ENCODE peak calls at places on chromosomes 13 and 19, in six cellular contexts. I is pancreas, S is body of pancreas, V is HCT116, D is ascending aorta, W is left ventricle myocardium inferior. N is an unnamed sample. For H3K4me1, the result is how much of the 10 kb centered on the place peaks cover.

GRCh38 chr13:46386996-46387851 is at the start of gene RUBCNL:
- DNase-seq in I (peak), V (peak), S (peak), W (peak), D (no peak), N (no peak)

GRCh38 chr19:13475044-13475443 is 31.2 kb downstream of the CACNA1A start:
- DNase-seq in I (no peak), W (no peak), V (no peak), S (no peak), D (no peak), N (no peak)

GRCh38 chr13:98325724-98326123 is 148.7 kb upstream of the RNF113B start:
- DNase-seq in W (no peak), D (no peak), V (no peak), I (no peak), S (no peak), N (no peak)

GRCh38 chr19:5578094-5578846 is 10.5 kb upstream of the TINCR start:
- DNase-seq in D (no peak), V (no peak), W (peak), I (peak), S (peak), N (peak)

GRCh38 chr13:101360525-101360924 is 55.8 kb downstream of the NALCN start:
- DNase-seq in I (no peak), D (no peak), V (no peak), W (no peak), S (no peak), N (no peak)

GRCh38 chr19:29614046-29614445 is 8.0 kb downstream of the POP4 start:
- DNase-seq in V (no peak), S (no peak), I (no peak), W (no peak), D (no peak), N (no peak)

GRCh38 chr19:12112701-12113100 is 27.4 kb downstream of the ZNF20 start:
- DNase-seq in V (no peak), S (no peak), I (no peak), D (no peak), W (no peak), N (no peak)

GRCh38 chr13:22262328-22262920 is 591.6 kb downstream of the FGF9 start:
- DNase-seq in D (no peak), I (no peak), S (no peak), W (no peak), V (no peak), N (no peak)

GRCh38 chr19:7337380-7338194 is 11.2 kb upstream of the ARHGEF18 start:
- DNase-seq in I (no peak), D (no peak), S (peak), V (no peak), W (no peak), N (no peak)

GRCh38 chr13:23570099-23570926 is at the start of gene TNFRSF19:
- DNase-seq in D (no peak), I (no peak), S (peak), V (no peak), W (peak), N (no peak)

GRCh38 chr13:40506592-40507446 is 159.6 kb downstream of the FOXO1 start:
- DNase-seq in V (no peak), W (no peak), D (no peak), S (no peak), I (no peak), N (no peak)

GRCh38 chr13:39451860-39452301 is 151.1 kb downstream of the LHFPL6 start:
- DNase-seq in S (peak), I (peak), D (no peak), W (peak), V (no peak), N (no peak)

GRCh38 chr13:33634526-33635111 is 183.3 kb upstream of the RFC3 start:
- DNase-seq in S (no peak), D (no peak), I (no peak), W (no peak), V (no peak), N (no peak)

GRCh38 chr19:1161716-1162115 is 12.4 kb downstream of the SBNO2 start:
- DNase-seq in I (no peak), S (peak), D (no peak), W (no peak), V (no peak), N (peak)

GRCh38 chr19:41807176-41807575 is 10.8 kb downstream of the CEACAM3 start:
- DNase-seq in D (no peak), S (no peak), W (no peak), V (no peak), I (no peak), N (no peak)

GRCh38 chr13:20359335-20359734 is 127.2 kb upstream of the GJB6 start:
- DNase-seq in I (no peak), S (no peak), D (no peak), V (peak), W (no peak), N (peak)

GRCh38 chr19:37932985-37933953 is 26.3 kb downstream of the SIPA1L3 start:
- DNase-seq in V (no peak), D (no peak), S (peak), I (peak), W (peak), N (peak)

GRCh38 chr13:66665991-66666390 is 564.1 kb downstream of the PCDH9 start:
- DNase-seq in D (no peak), I (no peak), V (no peak), S (peak), W (peak), N (no peak)

GRCh38 chr13:64640002-64640401 is 2590.1 kb downstream of the PCDH9 start:
- DNase-seq in W (no peak), I (no peak), S (no peak), D (no peak), V (no peak), N (no peak)

GRCh38 chr19:2261438-2262172 is 5.4 kb upstream of the JSRP1 start:
- DNase-seq in D (no peak), I (no peak), W (no peak), V (peak), S (peak), N (no peak)

GRCh38 chr19:11766597-11767591 is at the start of gene ZNF441:
- DNase-seq in V (peak), W (peak), D (peak), S (peak), I (peak), N (peak)

GRCh38 chr13:27053902-27054595 is 117.6 kb downstream of the USP12 start:
- DNase-seq in D (no peak), W (no peak), I (no peak), V (peak), S (no peak), N (peak)

GRCh38 chr19:29514525-29515232 is 11.1 kb upstream of the VSTM2B start:
- DNase-seq in I (no peak), S (no peak), D (no peak), W (no peak), V (no peak), N (no peak)

GRCh38 chr13:111449041-111449440 is 128.6 kb downstream of the TEX29 start:
- DNase-seq in W (no peak), S (no peak), I (no peak), D (no peak), V (no peak), N (no peak)

GRCh38 chr19:29170554-29170953 is 42.4 kb downstream of the UQCRFS1 start:
- DNase-seq in D (no peak), W (no peak), I (no peak), V (no peak), S (no peak), N (no peak)

GRCh38 chr13:111114362-111115050 is 604 bp upstream of the ARHGEF7 start:
- DNase-seq in W (peak), S (peak), V (no peak), D (no peak), I (no peak), N (no peak)

GRCh38 chr13:110774490-110774889 is 61.0 kb downstream of the ING1 start:
- DNase-seq in S (no peak), I (no peak), W (no peak), V (no peak), D (no peak), N (no peak)

GRCh38 chr19:2371656-2372055 is 11.6 kb downstream of the TMPRSS9 start:
- DNase-seq in V (no peak), D (no peak), W (no peak), S (no peak), I (no peak), N (no peak)

GRCh38 chr13:38630780-38631179 is 56.1 kb upstream of the FREM2 start:
- DNase-seq in S (no peak), W (no peak), I (no peak), V (no peak), D (no peak), N (no peak)

GRCh38 chr13:85665286-85665685 is 133.9 kb downstream of the SLITRK6 start:
- DNase-seq in V (no peak), S (no peak), W (no peak), I (no peak), D (no peak), N (peak)

GRCh38 chr13:63731896-63732295 is 2316.2 kb upstream of the PCDH20 start:
- DNase-seq in S (peak), I (no peak), V (no peak), W (no peak), D (no peak), N (no peak)

GRCh38 chr19:18469245-18470107 is 31.5 kb upstream of the ISYNA1 start:
- DNase-seq in V (peak), S (peak), D (no peak), I (peak), W (peak), N (no peak)

GRCh38 chr19:35320285-35320706 is 8.7 kb upstream of the CD22 start:
- DNase-seq in D (no peak), I (no peak), V (no peak), S (no peak), W (no peak), N (no peak)

GRCh38 chr19:40191836-40192646 is 815 bp downstream of the MAP3K10 start:
- DNase-seq in I (peak), V (no peak), W (no peak), D (no peak), S (peak), N (peak)

GRCh38 chr13:110308377-110309158 is 1.5 kb downstream of the COL4A2 start:
- DNase-seq in D (no peak), I (peak), W (no peak), V (no peak), S (peak), N (peak)

GRCh38 chr19:10112895-10113591 is 1.6 kb downstream of the P2RY11 start:
- DNase-seq in S (peak), V (no peak), W (no peak), I (peak), D (no peak), N (no peak)

GRCh38 chr13:60679928-60680693 is 283.1 kb downstream of the TDRD3 start:
- DNase-seq in W (no peak), V (no peak), S (no peak), D (no peak), I (no peak), N (no peak)

GRCh38 chr13:60099631-60100420 is 63.9 kb downstream of the DIAPH3 start:
- DNase-seq in W (no peak), V (no peak), D (no peak), I (no peak), S (no peak), N (no peak)

GRCh38 chr19:30278882-30279254 is 93.3 kb upstream of the ZNF536 start:
- DNase-seq in V (no peak), D (no peak), S (no peak), W (no peak), I (no peak), N (no peak)

GRCh38 chr19:58562126-58563033 is 4.0 kb upstream of the UBE2M start:
- DNase-seq in V (no peak), D (no peak), I (peak), W (peak), S (peak), N (no peak)

GRCh38 chr19:58561373-58562125 is 3.1 kb upstream of the UBE2M start:
- DNase-seq in W (no peak), V (no peak), D (no peak), S (no peak), I (no peak), N (no peak)

GRCh38 chr19:58559275-58560006 is 1.0 kb upstream of the UBE2M start:
- DNase-seq in D (peak), I (peak), S (peak), W (peak), V (peak), N (no peak)

GRCh38 chr19:58560007-58560887 is 1.8 kb upstream of the UBE2M start:
- DNase-seq in S (no peak), D (no peak), W (peak), I (no peak), V (no peak), N (no peak)

GRCh38 chr19:58560921-58561320 is 2.5 kb upstream of the UBE2M start:
- DNase-seq in S (no peak), I (no peak), V (no peak), D (no peak), W (no peak), N (no peak)
- H3K4me1 ChIP-seq in S (half or more), I (under half), V (under half), D (under half), W (half or more), N (under half)

GRCh38 chr13:29993716-29994488 is 143.5 kb upstream of the UBL3 start:
- DNase-seq in V (no peak), W (no peak), I (no peak), S (no peak), D (no peak), N (no peak)

GRCh38 chr13:29994911-29995601 is 144.6 kb upstream of the UBL3 start:
- DNase-seq in S (no peak), I (no peak), D (no peak), V (no peak), W (no peak), N (no peak)

GRCh38 chr13:29996316-29996715 is 145.9 kb upstream of the UBL3 start:
- DNase-seq in V (no peak), S (no peak), D (no peak), W (no peak), I (no peak), N (no peak)

GRCh38 chr13:29991343-29991742 is 140.9 kb upstream of the UBL3 start:
- DNase-seq in W (no peak), S (no peak), I (no peak), V (no peak), D (no peak), N (peak)

GRCh38 chr13:29993196-29993595 is 142.8 kb upstream of the UBL3 start:
- DNase-seq in D (no peak), I (no peak), V (no peak), W (no peak), S (no peak), N (no peak)
- TF ChIP-seq CTCF in D (no peak), I (no peak), V (no peak), W (no peak), S (no peak), N (no peak)

GRCh38 chr13:97241761-97242160 is 19.6 kb downstream of the MBNL2 start:
- DNase-seq in I (no peak), S (no peak), D (no peak), W (no peak), V (no peak), N (no peak)

GRCh38 chr13:97245011-97245410 is 22.9 kb downstream of the MBNL2 start:
- DNase-seq in I (no peak), W (no peak), V (no peak), S (no peak), D (no peak), N (no peak)

GRCh38 chr13:97242755-97243497 is 20.8 kb downstream of the MBNL2 start:
- DNase-seq in S (no peak), V (no peak), W (no peak), I (no peak), D (no peak), N (no peak)

GRCh38 chr13:97246596-97246995 is 24.5 kb downstream of the MBNL2 start:
- DNase-seq in S (no peak), I (no peak), V (no peak), W (no peak), D (no peak), N (no peak)

DNA sequence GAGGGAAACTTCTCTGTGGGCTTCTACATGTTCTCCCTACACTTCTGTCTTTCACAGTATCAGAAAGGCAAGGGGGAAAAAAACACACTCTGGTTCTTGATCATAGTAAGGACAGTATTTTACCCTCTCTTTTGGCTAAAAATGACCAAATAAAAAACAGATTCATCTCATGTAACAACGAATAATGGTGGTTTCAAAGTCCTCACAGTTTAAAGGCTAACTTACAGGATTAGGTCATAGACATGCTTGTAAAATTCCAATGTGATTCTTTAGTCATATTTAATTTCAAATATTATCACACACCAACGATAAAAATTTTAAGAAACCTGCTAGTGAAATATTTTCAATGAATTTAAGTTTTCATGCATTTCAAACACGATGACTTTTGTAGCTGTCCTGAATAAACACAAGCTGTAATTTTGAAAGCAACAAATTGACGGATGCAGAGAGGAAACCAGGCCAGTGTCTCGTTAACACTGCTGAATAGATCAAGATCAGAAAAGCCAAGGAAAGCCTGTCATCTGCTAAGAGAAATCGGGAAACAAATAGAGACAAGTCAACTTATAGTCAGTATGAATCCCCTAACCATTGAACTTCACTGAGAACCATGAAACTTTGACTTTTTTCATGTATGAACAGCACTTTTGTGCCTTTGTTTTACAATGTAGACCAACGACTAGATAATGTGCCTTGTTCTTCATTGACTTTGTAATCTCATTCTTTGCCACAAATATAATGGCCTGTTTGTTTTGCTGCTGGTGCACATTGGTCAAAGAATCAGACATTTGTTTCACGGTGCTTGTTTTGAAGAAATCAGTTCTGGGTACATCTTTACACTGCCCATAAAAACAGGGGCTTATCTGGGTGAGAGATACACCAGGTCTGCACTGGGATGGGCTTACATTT is 22.0 kb downstream of the MBNL2 start:
- DNase-seq in I (no peak), S (no peak), D (no peak), W (no peak), V (no peak), N (no peak)
- H3K4me1 ChIP-seq in I (under half), S (half or more), D (under half), W (half or more), V (under half), N (under half)

GRCh38 chr19:47540748-47541147 is 25.9 kb upstream of the NAPA start:
- DNase-seq in V (no peak), W (no peak), D (no peak), I (no peak), S (no peak), N (no peak)
- TF ChIP-seq CTCF in V (no peak), W (peak), D (no peak), I (no peak), S (no peak), N (peak)

DNA sequence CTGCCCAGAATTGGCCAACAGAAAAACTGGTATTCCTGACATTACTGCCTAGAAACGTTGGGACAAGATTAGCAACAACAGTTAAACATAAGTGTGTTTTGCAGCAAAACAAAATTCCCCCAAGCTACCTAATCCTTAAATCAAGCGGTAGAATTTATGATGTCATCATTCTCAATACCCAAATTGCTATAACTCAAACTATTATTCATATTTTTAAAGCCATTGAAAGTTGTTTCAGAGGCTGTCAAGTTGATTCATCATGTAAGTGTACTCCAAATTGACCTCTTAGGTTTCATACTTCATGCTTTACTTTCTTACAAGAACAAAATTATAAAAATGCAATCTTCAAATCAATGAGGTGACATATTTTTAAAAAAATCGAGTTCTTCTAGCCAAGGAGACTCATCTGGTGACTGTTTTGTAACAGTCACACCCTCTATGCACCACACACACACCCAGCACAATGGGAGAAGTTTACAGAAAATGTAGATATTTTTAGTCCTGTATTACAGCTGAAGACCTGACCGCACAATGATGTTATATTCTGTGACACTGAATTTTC is 345.1 kb upstream of the OBI1 start:
- DNase-seq in I (no peak), S (no peak), V (no peak), W (no peak), D (no peak), N (no peak)
- H3K4me1 ChIP-seq in I (under half), S (under half), V (under half), W (under half), D (under half), N (under half)

DNA sequence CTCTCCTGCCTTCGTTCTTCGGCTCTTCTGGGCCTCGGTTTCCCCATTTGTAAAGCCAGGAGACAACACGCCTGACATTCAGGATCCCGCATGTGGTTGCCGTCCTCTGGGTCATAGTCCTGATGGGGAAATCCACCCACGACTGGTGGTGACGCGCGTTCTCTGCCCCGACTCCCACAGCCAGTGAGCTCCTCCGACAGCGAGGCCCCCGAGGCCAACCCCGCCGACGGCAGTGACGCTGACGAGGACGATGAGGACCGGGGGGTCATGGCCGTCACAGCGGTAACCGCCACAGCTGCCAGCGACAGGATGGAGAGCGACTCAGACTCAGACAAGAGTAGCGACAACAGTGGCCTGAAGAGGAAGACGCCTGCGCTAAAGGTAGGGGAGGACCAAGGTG is 16.4 kb downstream of the HDGFL2 start:
- DNase-seq in D (no peak), V (no peak), W (no peak), I (no peak), S (no peak), N (no peak)
- TF ChIP-seq CTCF in D (no peak), V (no peak), W (no peak), I (no peak), S (no peak), N (no peak)

GRCh38 chr13:43094901-43095300 is 71.5 kb downstream of the DNAJC15 start:
- DNase-seq in V (no peak), W (no peak), D (no peak), S (no peak), I (no peak), N (no peak)
- H3K4me1 ChIP-seq in V (under half), W (under half), D (under half), S (under half), I (under half), N (under half)

N was measured in PC-9.